ENCODE peak calls at places on chromosomes 12 and 14, in ten cellular contexts. R is CD4-positive, CD25-positive, alpha-beta regulatory T cell; W is spleen; C is IMR-90; U is fibroblast of lung; Z is MM.1S; T is uterus; J is left lung; H is CD4-positive, alpha-beta memory T cell; E is body of pancreas. V is an unnamed sample. For H3K4me1, the result is how much of the 10 kb centered on the place peaks cover.

GRCh38 chr12:48510111-48510510 is 15.3 kb upstream of the OR8S1 start:
- DNase-seq in R (no peak), W (no peak), C (no peak), U (no peak), Z (no peak), T (no peak), J (no peak), H (no peak), E (no peak), V (no peak)

GRCh38 chr12:3034067-3034750 is 43.0 kb upstream of the TSPAN9 start:
- DNase-seq in R (peak), W (no peak), C (peak), U (peak), Z (peak), T (peak), J (no peak), H (peak), E (peak), V (peak)

GRCh38 chr12:2783936-2784600 is 10.7 kb upstream of the FKBP4 start:
- DNase-seq in R (peak), W (peak), C (peak), U (peak), Z (peak), T (peak), J (peak), H (peak), E (peak), V (peak)

GRCh38 chr12:32100361-32100760 is 6.3 kb upstream of the BICD1 start:
- DNase-seq in R (no peak), W (no peak), C (no peak), U (no peak), Z (no peak), T (no peak), J (no peak), H (no peak), E (no peak), V (no peak)

GRCh38 chr12:27914956-27915355 is 57.6 kb downstream of the PTHLH start:
- DNase-seq in R (no peak), W (no peak), C (no peak), U (no peak), Z (no peak), T (no peak), J (no peak), H (no peak), E (no peak), V (no peak)

GRCh38 chr14:89503458-89503996 is 86.5 kb upstream of the FOXN3 start:
- DNase-seq in R (no peak), W (peak), C (no peak), U (no peak), Z (no peak), T (no peak), J (no peak), H (no peak), E (no peak), V (no peak)

GRCh38 chr12:97748298-97748697 is 285.7 kb downstream of the RMST start:
- DNase-seq in R (no peak), W (no peak), C (no peak), U (no peak), Z (peak), T (no peak), J (no peak), H (no peak), E (no peak), V (no peak)

GRCh38 chr14:32077081-32078029 is at the start of gene ARHGAP5:
- DNase-seq in R (peak), W (peak), C (peak), U (peak), Z (peak), T (peak), J (peak), H (no peak), E (peak), V (peak)

GRCh38 chr12:89702503-89702902 is 6.1 kb downstream of the ATP2B1 start:
- DNase-seq in R (no peak), W (no peak), C (no peak), U (no peak), Z (no peak), T (no peak), J (no peak), H (no peak), E (no peak), V (no peak)

GRCh38 chr12:118537481-118537917 is 161.1 kb downstream of the SUDS3 start:
- DNase-seq in R (no peak), W (no peak), C (no peak), U (no peak), Z (no peak), T (peak), J (no peak), H (no peak), E (no peak), V (no peak)

GRCh38 chr12:115129727-115130126 is 445.8 kb upstream of the TBX3 start:
- DNase-seq in R (no peak), W (no peak), C (no peak), U (no peak), Z (no peak), T (no peak), J (no peak), H (no peak), E (no peak), V (no peak)

GRCh38 chr12:67540920-67541624 is 107.5 kb upstream of the DYRK2 start:
- DNase-seq in R (no peak), W (no peak), C (peak), U (peak), Z (peak), T (no peak), J (no peak), H (no peak), E (no peak), V (no peak)

GRCh38 chr12:89135976-89136634 is 216.2 kb downstream of the DUSP6 start:
- DNase-seq in R (no peak), W (no peak), C (peak), U (peak), Z (no peak), T (no peak), J (no peak), H (no peak), E (no peak), V (no peak)

GRCh38 chr12:38664661-38665269 is 240.6 kb downstream of the CPNE8 start:
- DNase-seq in R (peak), W (no peak), C (no peak), U (no peak), Z (peak), T (no peak), J (no peak), H (no peak), E (no peak), V (no peak)

GRCh38 chr12:47838286-47838931 is 18.7 kb upstream of the HDAC7 start:
- DNase-seq in R (peak), W (no peak), C (peak), U (no peak), Z (no peak), T (peak), J (no peak), H (peak), E (peak), V (peak)

GRCh38 chr12:57147641-57147944 is 174 bp upstream of the LRP1-AS start:
- DNase-seq in R (no peak), W (no peak), C (peak), U (no peak), Z (no peak), T (peak), J (no peak), H (no peak), E (no peak), V (no peak)

GRCh38 chr14:102392506-102392905 is 29.8 kb downstream of the TECPR2 start:
- DNase-seq in R (no peak), W (no peak), C (peak), U (peak), Z (no peak), T (no peak), J (no peak), H (no peak), E (no peak), V (no peak)

GRCh38 chr12:62767506-62767905 is 167.4 kb downstream of the PPM1H start:
- DNase-seq in R (no peak), W (no peak), C (peak), U (peak), Z (no peak), T (no peak), J (no peak), H (no peak), E (no peak), V (no peak)

GRCh38 chr12:116406529-116406928 is 129.0 kb upstream of the MED13L start:
- DNase-seq in R (no peak), W (peak), C (peak), U (no peak), Z (no peak), T (peak), J (peak), H (no peak), E (peak), V (peak)

GRCh38 chr12:101230547-101230946 is 20.5 kb upstream of the SLC5A8 start:
- DNase-seq in R (no peak), W (peak), C (peak), U (peak), Z (no peak), T (no peak), J (no peak), H (no peak), E (no peak), V (no peak)

GRCh38 chr12:366820-367219 is 22.3 kb downstream of the KDM5A start:
- DNase-seq in R (no peak), W (no peak), C (no peak), U (no peak), Z (no peak), T (no peak), J (no peak), H (no peak), E (no peak), V (no peak)

GRCh38 chr14:95142208-95142607 is 15.1 kb downstream of the DICER1 start:
- DNase-seq in R (no peak), W (no peak), C (no peak), U (no peak), Z (no peak), T (no peak), J (no peak), H (no peak), E (no peak), V (no peak)

GRCh38 chr12:52531563-52532300 is 11.5 kb upstream of the KRT5 start:
- DNase-seq in R (no peak), W (peak), C (no peak), U (no peak), Z (no peak), T (no peak), J (no peak), H (no peak), E (no peak), V (no peak)

GRCh38 chr12:16153273-16153672 is 124.2 kb downstream of the SLC15A5 start:
- DNase-seq in R (no peak), W (no peak), C (no peak), U (no peak), Z (no peak), T (no peak), J (no peak), H (no peak), E (no peak), V (no peak)

GRCh38 chr12:43812926-43813325 is 6.8 kb upstream of the TWF1 start:
- DNase-seq in R (no peak), W (no peak), C (peak), U (peak), Z (no peak), T (no peak), J (no peak), H (no peak), E (no peak), V (no peak)

GRCh38 chr14:64636208-64636979 is 67.8 kb upstream of the PLEKHG3 start:
- DNase-seq in R (peak), W (peak), C (peak), U (peak), Z (peak), T (peak), J (peak), H (peak), E (peak), V (peak)

GRCh38 chr12:103803847-103804246 is 37.2 kb downstream of the NT5DC3 start:
- DNase-seq in R (no peak), W (no peak), C (no peak), U (no peak), Z (no peak), T (no peak), J (no peak), H (no peak), E (no peak), V (no peak)

GRCh38 chr14:76887196-76887595 is 61.0 kb downstream of the LRRC74A start:
- DNase-seq in R (no peak), W (no peak), C (peak), U (no peak), Z (no peak), T (no peak), J (peak), H (no peak), E (no peak), V (no peak)

GRCh38 chr12:129063600-129063999 is 210.3 kb downstream of the GLT1D1 start:
- DNase-seq in R (no peak), W (no peak), C (no peak), U (no peak), Z (no peak), T (no peak), J (no peak), H (no peak), E (no peak), V (no peak)

GRCh38 chr14:62689741-62690140 is 355.5 kb downstream of the KCNH5 start:
- DNase-seq in R (no peak), W (no peak), C (no peak), U (no peak), Z (no peak), T (no peak), J (no peak), H (no peak), E (no peak), V (no peak)

GRCh38 chr12:34212651-34213050 is 190.4 kb downstream of the ALG10 start:
- DNase-seq in R (no peak), W (no peak), C (no peak), U (no peak), Z (no peak), T (no peak), J (no peak), H (no peak), E (no peak), V (no peak)

GRCh38 chr14:89277229-89277628 is 139.8 kb downstream of the FOXN3 start:
- DNase-seq in R (no peak), W (no peak), C (no peak), U (no peak), Z (no peak), T (no peak), J (no peak), H (no peak), E (no peak), V (no peak)

GRCh38 chr12:10620078-10620779 is 6.8 kb upstream of the MAGOHB start:
- DNase-seq in R (no peak), W (no peak), C (no peak), U (no peak), Z (no peak), T (no peak), J (peak), H (no peak), E (no peak), V (no peak)

GRCh38 chr14:65817011-65817410 is 404.5 kb downstream of the FUT8 start:
- DNase-seq in R (no peak), W (no peak), C (no peak), U (no peak), Z (no peak), T (no peak), J (no peak), H (no peak), E (no peak), V (no peak)

DNA sequence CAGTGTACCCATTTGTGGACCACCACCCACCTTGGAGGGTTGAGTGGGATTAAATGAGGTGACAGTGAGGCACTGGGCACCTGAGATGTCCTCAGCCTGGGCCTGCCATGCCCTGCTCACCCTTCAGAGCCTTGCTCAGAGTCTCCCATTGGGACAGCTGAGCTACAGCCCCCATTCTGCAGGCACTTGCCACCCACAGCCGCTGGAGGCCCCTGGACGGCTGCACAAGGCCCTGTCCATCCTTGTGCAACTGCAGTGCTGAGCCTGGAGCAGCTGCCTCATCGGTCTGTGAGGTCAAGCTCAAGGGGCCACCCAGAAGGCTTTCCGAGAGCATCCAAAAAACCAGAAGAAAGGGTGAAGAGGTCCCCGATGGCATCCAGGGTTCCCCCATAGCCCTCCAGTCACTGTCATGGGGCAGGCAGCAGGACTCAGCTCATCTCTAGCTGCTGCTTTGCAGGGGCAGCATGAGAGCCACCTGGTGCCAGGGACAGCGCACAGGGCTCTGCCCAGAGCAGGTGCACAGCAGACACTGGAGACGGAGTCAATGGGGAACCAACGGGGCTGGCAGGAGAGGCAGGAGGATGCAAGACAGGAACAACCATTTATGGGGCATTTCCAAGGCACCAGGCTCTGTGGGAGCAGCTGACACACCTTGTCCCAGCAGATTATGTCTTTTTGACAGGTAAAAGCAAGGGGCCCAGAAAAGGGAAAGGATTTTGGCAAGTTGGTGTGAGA is 84.6 kb downstream of the ARL6IP4 start:
- DNase-seq in R (no peak), W (peak), C (no peak), U (no peak), Z (no peak), T (no peak), J (no peak), H (no peak), E (no peak), V (no peak)
- H3K4me1 ChIP-seq in R (under half), W (half or more), C (under half), U (under half), Z (under half), T (under half), J (half or more), H (under half), E (under half), V (under half)

GRCh38 chr14:61331992-61332657 is 10.7 kb downstream of the PRKCH start:
- DNase-seq in R (no peak), W (no peak), C (no peak), U (no peak), Z (no peak), T (no peak), J (no peak), H (no peak), E (no peak), V (no peak)
- H3K4me1 ChIP-seq in R (half or more), W (half or more), C (under half), U (under half), Z (under half), T (under half), J (under half), H (half or more), E (under half), V (under half)

DNA sequence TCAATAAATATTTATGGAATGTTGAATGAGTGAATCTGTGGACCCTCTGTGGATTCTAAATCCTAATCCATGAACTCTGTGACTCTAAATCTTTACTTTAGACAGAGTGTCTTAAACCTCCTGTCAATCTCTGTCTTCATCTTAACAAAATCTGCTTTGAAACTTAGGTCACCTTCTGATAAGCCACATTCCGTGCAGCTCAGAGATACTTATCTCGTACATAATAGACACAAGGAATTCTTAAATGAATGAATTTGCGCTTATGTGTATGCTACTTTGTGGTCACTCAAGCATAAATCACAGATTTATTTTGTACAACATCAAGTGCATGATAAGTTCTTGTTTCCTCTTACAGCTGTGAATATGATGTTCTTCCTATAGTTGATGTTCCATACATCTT is 2.2 kb upstream of the KRAS start:
- DNase-seq in R (no peak), W (no peak), C (no peak), U (no peak), Z (no peak), T (no peak), J (no peak), H (no peak), E (no peak), V (no peak)
- H3K4me1 ChIP-seq in R (under half), W (under half), C (under half), U (under half), Z (under half), T (under half), J (under half), H (under half), E (half or more), V (under half)

GRCh38 chr14:68591786-68592185 is 201.1 kb downstream of the ZFP36L1 start:
- DNase-seq in R (no peak), W (no peak), C (no peak), U (no peak), Z (no peak), T (no peak), J (no peak), H (no peak), E (no peak), V (no peak)

GRCh38 chr14:68590233-68590535 is 202.7 kb downstream of the ZFP36L1 start:
- DNase-seq in R (no peak), W (no peak), C (no peak), U (no peak), Z (no peak), T (no peak), J (no peak), H (no peak), E (no peak), V (no peak)

GRCh38 chr14:68592948-68593347 is 199.9 kb downstream of the ZFP36L1 start:
- DNase-seq in R (no peak), W (no peak), C (no peak), U (no peak), Z (no peak), T (no peak), J (no peak), H (no peak), E (no peak), V (no peak)

GRCh38 chr14:68585690-68586089 is 207.2 kb downstream of the ZFP36L1 start:
- DNase-seq in R (no peak), W (no peak), C (peak), U (peak), Z (no peak), T (peak), J (no peak), H (no peak), E (no peak), V (no peak)

DNA sequence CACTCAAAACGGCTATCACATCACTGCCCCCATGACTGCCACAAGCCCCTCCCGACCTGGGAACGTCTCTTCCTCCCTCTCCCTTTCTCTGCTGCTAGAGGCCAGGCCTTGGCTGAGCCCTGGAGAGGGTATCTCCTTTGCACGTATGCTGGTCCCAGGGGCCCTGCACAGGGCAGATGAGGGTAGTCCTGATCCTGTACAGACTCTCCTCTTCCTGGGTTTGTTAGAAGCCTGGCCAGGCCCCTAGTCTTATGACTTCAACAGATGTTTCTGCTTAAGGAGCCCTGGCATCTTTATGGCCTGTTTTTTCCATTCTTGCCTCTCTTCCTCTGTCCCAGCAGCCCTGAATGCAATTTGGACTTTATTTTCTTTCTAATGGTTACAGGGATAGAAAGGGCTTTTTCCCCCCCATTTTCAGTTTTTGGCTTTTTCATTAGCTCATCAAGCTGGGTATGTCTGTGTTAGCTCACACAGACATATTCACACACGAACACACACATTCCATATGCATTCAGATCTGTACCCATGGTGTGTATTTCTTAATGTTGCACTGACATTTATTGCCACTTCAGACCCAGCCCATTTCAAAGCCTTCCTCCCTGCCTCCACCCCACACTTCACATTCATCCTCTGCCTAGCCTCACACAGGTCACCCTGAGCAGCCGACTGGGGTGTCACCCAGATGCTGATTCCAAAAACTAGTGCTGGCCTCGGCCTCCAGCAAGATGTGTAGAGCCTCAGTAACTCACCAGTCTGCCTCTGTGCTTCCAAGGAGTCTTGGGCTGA is 203.2 kb downstream of the ZFP36L1 start:
- DNase-seq in R (no peak), W (no peak), C (peak), U (peak), Z (no peak), T (peak), J (no peak), H (no peak), E (no peak), V (peak)
- H3K4me1 ChIP-seq in R (under half), W (under half), C (under half), U (under half), Z (under half), T (under half), J (under half), H (under half), E (under half), V (under half)

DNA sequence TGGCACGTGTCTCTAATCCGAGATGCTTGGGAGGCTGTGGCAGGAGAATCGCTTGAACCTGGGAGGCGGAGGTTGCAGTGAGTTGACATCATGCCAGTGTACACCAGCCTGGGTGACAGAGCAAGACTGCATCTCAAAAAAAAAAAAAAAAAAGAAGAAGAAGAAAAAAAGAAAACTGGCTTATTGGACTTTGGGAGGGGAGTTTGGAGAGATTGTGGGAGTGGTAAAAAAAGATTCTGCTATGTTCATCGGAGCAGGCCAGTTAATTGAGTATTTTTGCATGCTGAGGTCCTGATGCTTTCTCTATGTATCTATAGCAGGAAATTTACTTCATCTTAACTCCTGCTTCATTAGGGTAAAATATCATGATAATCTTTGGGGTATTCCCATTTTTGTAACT is 11.6 kb downstream of the CNOT2 start:
- DNase-seq in R (no peak), W (no peak), C (no peak), U (no peak), Z (no peak), T (no peak), J (no peak), H (no peak), E (no peak), V (no peak)
- H3K4me1 ChIP-seq in R (under half), W (half or more), C (under half), U (under half), Z (under half), T (under half), J (under half), H (half or more), E (under half), V (under half)